ENCODE peak calls at places on chromosomes 13 and 19, in eight cellular contexts. G is cardiac muscle cell, K is heart left ventricle, T is left ventricle myocardium inferior, I is cardiac fibroblast, L is right lobe of liver, A is mesothelial cell of epicardium, F is tibial artery. P is an unnamed sample.

GRCh38 chr19:20078696-20079095 is 896 bp downstream of the ZNF90 start:
- DNase-seq in G (peak; percentile 59), K (peak; percentile 9), T (peak; percentile 18), I (peak; percentile 19), L (no peak), A (peak; percentile 27), F (peak; percentile 32), P (peak; percentile 9)

GRCh38 chr13:43143591-43143990 is 120.2 kb downstream of the DNAJC15 start:
- DNase-seq in G (no peak), K (no peak), T (no peak), I (no peak), L (no peak), A (no peak), F (no peak), P (no peak)

GRCh38 chr19:36483653-36484052 is 5.7 kb downstream of the ZNF566 start:
- DNase-seq in G (no peak), K (no peak), T (no peak), I (no peak), L (no peak), A (no peak), F (no peak), P (no peak)

GRCh38 chr13:112771877-112772538 is 82.2 kb downstream of the ATP11A start:
- DNase-seq in G (no peak), K (no peak), T (no peak), I (no peak), L (no peak), A (no peak), F (no peak), P (no peak)

GRCh38 chr13:99661791-99662190 is 160.5 kb downstream of the TM9SF2 start:
- DNase-seq in G (no peak), K (no peak), T (no peak), I (no peak), L (no peak), A (no peak), F (no peak), P (no peak)

GRCh38 chr19:33646306-33646705 is 24.6 kb downstream of the CHST8 start:
- DNase-seq in G (no peak), K (no peak), T (no peak), I (no peak), L (no peak), A (no peak), F (no peak), P (no peak)

GRCh38 chr13:112128052-112128610 is 61.2 kb downstream of the SOX1 start:
- DNase-seq in G (no peak), K (no peak), T (no peak), I (no peak), L (no peak), A (no peak), F (no peak), P (no peak)

GRCh38 chr13:95083758-95084157 is 217.5 kb downstream of the ABCC4 start:
- DNase-seq in G (no peak), K (no peak), T (no peak), I (peak; percentile 49), L (no peak), A (no peak), F (no peak), P (no peak)

GRCh38 chr19:7482584-7483439 is 6.0 kb downstream of the PEX11G start:
- DNase-seq in G (no peak), K (no peak), T (peak; percentile 43), I (peak; percentile 38), L (peak; percentile 68), A (peak; percentile 51), F (peak; percentile 55), P (no peak)

GRCh38 chr13:25171517-25172302 is at the start of gene AMER2:
- DNase-seq in G (peak; percentile 70), K (no peak), T (peak; percentile 20), I (peak; percentile 23), L (no peak), A (peak; percentile 71), F (no peak), P (peak; percentile 55)

GRCh38 chr13:75326173-75327131 is 155.5 kb downstream of the TBC1D4 start:
- DNase-seq in G (no peak), K (no peak), T (no peak), I (peak; percentile 79), L (no peak), A (no peak), F (no peak), P (no peak)

GRCh38 chr13:113157929-113158747 is at the start of gene PROZ:
- DNase-seq in G (no peak), K (no peak), T (no peak), I (no peak), L (peak; percentile 91), A (no peak), F (no peak), P (no peak)

GRCh38 chr19:18253130-18253529 is 21.1 kb downstream of the IQCN start:
- DNase-seq in G (no peak), K (no peak), T (no peak), I (no peak), L (no peak), A (no peak), F (no peak), P (no peak)
- TF ChIP-seq CTCF in G (no peak), K (no peak), T (no peak), I (no peak), L (no peak), A (no peak), F (no peak), P (no peak)

GRCh38 chr19:5542665-5543064 is 25.1 kb downstream of the TINCR start:
- DNase-seq in G (peak; percentile 47), K (no peak), T (no peak), I (peak; percentile 9), L (no peak), A (no peak), F (no peak), P (no peak)
- TF ChIP-seq CTCF in G (peak; percentile 14), K (no peak), T (no peak), I (no peak), L (no peak), A (no peak), F (no peak), P (no peak)

GRCh38 chr19:18161691-18162039 is 8.7 kb downstream of the PIK3R2 start:
- DNase-seq in G (no peak), K (no peak), T (no peak), I (no peak), L (peak; percentile 60), A (no peak), F (no peak), P (no peak)
- TF ChIP-seq CTCF in G (no peak), K (no peak), T (peak; percentile 9), I (no peak), L (no peak), A (peak; percentile 16), F (no peak), P (no peak)

GRCh38 chr19:50703915-50704548 is 15.6 kb downstream of the SHANK1 start:
- DNase-seq in G (peak; percentile 55), K (no peak), T (no peak), I (no peak), L (no peak), A (no peak), F (no peak), P (no peak)
- TF ChIP-seq CTCF in G (no peak), K (no peak), T (peak; percentile 18), I (no peak), L (no peak), A (no peak), F (no peak), P (peak; percentile 35)

DNA sequence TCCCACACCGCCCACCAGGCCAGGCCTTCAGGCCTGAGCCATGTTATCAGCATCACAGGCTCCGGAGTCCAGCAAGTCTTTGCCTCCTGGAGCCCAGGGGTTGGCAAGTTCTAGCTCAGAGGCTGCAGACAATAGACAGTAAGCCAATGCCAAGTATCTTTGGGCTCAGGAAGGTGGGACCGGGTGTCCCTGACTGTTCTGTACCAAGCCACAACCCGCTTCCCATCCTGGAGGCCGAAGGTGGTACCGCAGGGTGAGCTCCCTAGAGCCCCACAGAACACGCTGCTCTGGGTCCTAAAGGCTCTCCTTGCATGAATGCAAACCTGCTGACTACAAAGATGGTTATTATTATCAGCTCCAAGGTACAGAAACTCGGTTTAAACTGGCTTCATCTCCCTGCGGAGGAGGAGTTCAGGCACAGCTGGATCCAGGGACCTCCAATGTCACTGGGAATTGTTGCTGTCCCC is 5.5 kb upstream of the FSTL3 start:
- DNase-seq in G (no peak), K (no peak), T (no peak), I (no peak), L (no peak), A (no peak), F (no peak), P (no peak)
- TF ChIP-seq CTCF in G (peak; percentile 4), K (no peak), T (no peak), I (peak; percentile 13), L (no peak), A (peak; percentile 26), F (no peak), P (no peak)